ENCODE peak calls at places on chromosomes 13 and 19, in six cellular contexts. One of them, this sample, is unnamed.

GRCh38 chr13:27450921-27451461 is 627 bp upstream of the MTIF3 start:
- DNase-seq in stomach: peak; percentile 53
- DNase-seq in hypothalamus: peak; percentile 45
- DNase-seq in choroid plexus epithelial cell: peak; percentile 52
- DNase-seq in AG09319: no peak
- DNase-seq in HEK293T: peak; percentile 31
- DNase-seq in this sample: peak; percentile 7

GRCh38 chr19:19185853-19186728 is 5.9 kb downstream of the BORCS8 start:
- DNase-seq in HEK293T: peak; percentile 77
- DNase-seq in AG09319: no peak
- DNase-seq in choroid plexus epithelial cell: peak; percentile 67
- DNase-seq in hypothalamus: no peak
- DNase-seq in stomach: peak; percentile 37
- DNase-seq in this sample: no peak

GRCh38 chr19:47227347-47228167 is 3.4 kb downstream of the BBC3 start:
- DNase-seq in AG09319: peak; percentile 93
- DNase-seq in HEK293T: peak; percentile 60
- DNase-seq in stomach: peak; percentile 84
- DNase-seq in choroid plexus epithelial cell: peak; percentile 96
- DNase-seq in hypothalamus: peak; percentile 54
- DNase-seq in this sample: peak; percentile 47

GRCh38 chr19:38145627-38146026 is 78.4 kb downstream of the DPF1 start:
- DNase-seq in hypothalamus: no peak
- DNase-seq in choroid plexus epithelial cell: peak; percentile 42
- DNase-seq in stomach: no peak
- DNase-seq in AG09319: no peak
- DNase-seq in HEK293T: no peak
- DNase-seq in this sample: no peak

GRCh38 chr19:7492142-7493055 is 3.6 kb upstream of the PEX11G start:
- DNase-seq in HEK293T: no peak
- DNase-seq in hypothalamus: no peak
- DNase-seq in choroid plexus epithelial cell: peak; percentile 34
- DNase-seq in stomach: no peak
- DNase-seq in AG09319: no peak
- DNase-seq in this sample: no peak

GRCh38 chr13:93511011-93511410 is 284.4 kb downstream of the GPC6 start:
- DNase-seq in hypothalamus: no peak
- DNase-seq in HEK293T: no peak
- DNase-seq in choroid plexus epithelial cell: no peak
- DNase-seq in stomach: no peak
- DNase-seq in AG09319: no peak
- DNase-seq in this sample: no peak

GRCh38 chr13:113115363-113116205 is 7.0 kb upstream of the F10 start:
- DNase-seq in HEK293T: no peak
- DNase-seq in AG09319: no peak
- DNase-seq in hypothalamus: no peak
- DNase-seq in choroid plexus epithelial cell: no peak
- DNase-seq in stomach: peak; percentile 16
- DNase-seq in this sample: no peak

GRCh38 chr13:40063278-40063698 is 407.8 kb downstream of the COG6 start:
- DNase-seq in HEK293T: no peak
- DNase-seq in stomach: no peak
- DNase-seq in AG09319: no peak
- DNase-seq in hypothalamus: no peak
- DNase-seq in choroid plexus epithelial cell: no peak
- DNase-seq in this sample: no peak

GRCh38 chr19:3013261-3013725 is 15.8 kb downstream of the TLE2 start:
- DNase-seq in hypothalamus: no peak
- DNase-seq in choroid plexus epithelial cell: no peak
- DNase-seq in AG09319: no peak
- DNase-seq in stomach: no peak
- DNase-seq in HEK293T: no peak
- DNase-seq in this sample: no peak

GRCh38 chr19:31554360-31554759 is 205.1 kb upstream of the TSHZ3 start:
- DNase-seq in stomach: no peak
- DNase-seq in hypothalamus: no peak
- DNase-seq in choroid plexus epithelial cell: no peak
- DNase-seq in HEK293T: no peak
- DNase-seq in AG09319: no peak
- DNase-seq in this sample: no peak

GRCh38 chr13:38635030-38635429 is 51.8 kb upstream of the FREM2 start:
- DNase-seq in hypothalamus: no peak
- DNase-seq in AG09319: no peak
- DNase-seq in HEK293T: no peak
- DNase-seq in stomach: no peak
- DNase-seq in choroid plexus epithelial cell: no peak
- DNase-seq in this sample: no peak

GRCh38 chr19:35272122-35272715 is 3.5 kb downstream of the USF2 start:
- DNase-seq in choroid plexus epithelial cell: no peak
- DNase-seq in AG09319: no peak
- DNase-seq in hypothalamus: no peak
- DNase-seq in HEK293T: no peak
- DNase-seq in stomach: no peak
- DNase-seq in this sample: no peak

GRCh38 chr13:63403726-63404125 is 1988.1 kb upstream of the PCDH20 start:
- DNase-seq in HEK293T: no peak
- DNase-seq in AG09319: no peak
- DNase-seq in choroid plexus epithelial cell: no peak
- DNase-seq in hypothalamus: no peak
- DNase-seq in stomach: no peak
- DNase-seq in this sample: no peak

GRCh38 chr13:114113961-114114360 is 18.5 kb downstream of the RASA3 start:
- DNase-seq in choroid plexus epithelial cell: no peak
- DNase-seq in AG09319: no peak
- DNase-seq in stomach: no peak
- DNase-seq in HEK293T: no peak
- DNase-seq in hypothalamus: no peak
- DNase-seq in this sample: no peak

GRCh38 chr13:40878823-40879222 is 89.4 kb downstream of the SLC25A15 start:
- DNase-seq in HEK293T: no peak
- DNase-seq in AG09319: no peak
- DNase-seq in hypothalamus: no peak
- DNase-seq in stomach: no peak
- DNase-seq in choroid plexus epithelial cell: no peak
- DNase-seq in this sample: no peak

GRCh38 chr13:110528911-110529310 is 32.6 kb downstream of the RAB20 start:
- DNase-seq in choroid plexus epithelial cell: no peak
- DNase-seq in AG09319: no peak
- DNase-seq in HEK293T: no peak
- DNase-seq in stomach: no peak
- DNase-seq in hypothalamus: no peak
- DNase-seq in this sample: no peak

GRCh38 chr13:30739646-30740642 is 4.6 kb downstream of the ALOX5AP start:
- DNase-seq in AG09319: no peak
- DNase-seq in stomach: peak; percentile 27
- DNase-seq in hypothalamus: no peak
- DNase-seq in choroid plexus epithelial cell: peak; percentile 83
- DNase-seq in HEK293T: no peak
- DNase-seq in this sample: no peak

GRCh38 chr19:19259741-19260140 is 13.4 kb downstream of the TM6SF2 start:
- DNase-seq in choroid plexus epithelial cell: peak; percentile 50
- DNase-seq in stomach: no peak
- DNase-seq in HEK293T: peak; percentile 58
- DNase-seq in AG09319: no peak
- DNase-seq in hypothalamus: no peak
- DNase-seq in this sample: no peak

GRCh38 chr19:50315773-50316448 is 13.3 kb downstream of the KCNC3 start:
- DNase-seq in hypothalamus: no peak
- DNase-seq in AG09319: no peak
- DNase-seq in HEK293T: peak; percentile 56
- DNase-seq in stomach: no peak
- DNase-seq in choroid plexus epithelial cell: peak; percentile 50
- DNase-seq in this sample: peak; percentile 76